ENCODE peak calls at places on chromosomes 5 and 9, in nine cellular contexts. One of them, this sample, is unnamed.

GRCh38 chr5:6773342-6774035 is 60.3 kb downstream of the TENT4A start:
- DNase-seq in type B pancreatic cell: no peak
- DNase-seq in stimulated activated CD8-positive, alpha-beta memory T cell treated with anti-CD3 and anti-CD28 coated beads, Interleukin-2, amount 100 ng/mL, for 1 hour: no peak
- DNase-seq in effector CD8-positive, alpha-beta T cell: no peak
- DNase-seq in AG09309: no peak
- DNase-seq in hippocampal formation: no peak
- DNase-seq in AG10803: no peak
- DNase-seq in GM04504: no peak
- DNase-seq in stimulated activated naive CD4-positive, alpha-beta T cell: no peak
- DNase-seq in this sample: no peak

GRCh38 chr9:121281614-121282291 is 13.8 kb downstream of the GSN start:
- DNase-seq in type B pancreatic cell: no peak
- DNase-seq in stimulated activated CD8-positive, alpha-beta memory T cell treated with anti-CD3 and anti-CD28 coated beads, Interleukin-2, amount 100 ng/mL, for 1 hour: no peak
- DNase-seq in effector CD8-positive, alpha-beta T cell: no peak
- DNase-seq in AG09309: no peak
- DNase-seq in hippocampal formation: no peak
- DNase-seq in AG10803: peak; percentile 53
- DNase-seq in GM04504: no peak
- DNase-seq in stimulated activated naive CD4-positive, alpha-beta T cell: no peak
- DNase-seq in this sample: no peak

GRCh38 chr9:133874061-133874638 is 118.0 kb downstream of the VAV2 start:
- DNase-seq in type B pancreatic cell: no peak
- DNase-seq in stimulated activated CD8-positive, alpha-beta memory T cell treated with anti-CD3 and anti-CD28 coated beads, Interleukin-2, amount 100 ng/mL, for 1 hour: no peak
- DNase-seq in effector CD8-positive, alpha-beta T cell: no peak
- DNase-seq in AG09309: no peak
- DNase-seq in hippocampal formation: no peak
- DNase-seq in AG10803: peak; percentile 45
- DNase-seq in GM04504: no peak
- DNase-seq in stimulated activated naive CD4-positive, alpha-beta T cell: no peak
- DNase-seq in this sample: no peak

GRCh38 chr5:160310140-160310909 is 2.0 kb downstream of the CCNJL start:
- DNase-seq in type B pancreatic cell: no peak
- DNase-seq in stimulated activated CD8-positive, alpha-beta memory T cell treated with anti-CD3 and anti-CD28 coated beads, Interleukin-2, amount 100 ng/mL, for 1 hour: no peak
- DNase-seq in effector CD8-positive, alpha-beta T cell: no peak
- DNase-seq in AG09309: no peak
- DNase-seq in hippocampal formation: no peak
- DNase-seq in AG10803: no peak
- DNase-seq in GM04504: no peak
- DNase-seq in stimulated activated naive CD4-positive, alpha-beta T cell: no peak
- DNase-seq in this sample: no peak

GRCh38 chr9:126114850-126115460 is 211.7 kb upstream of the MVB12B start:
- DNase-seq in type B pancreatic cell: peak; percentile 34
- DNase-seq in stimulated activated CD8-positive, alpha-beta memory T cell treated with anti-CD3 and anti-CD28 coated beads, Interleukin-2, amount 100 ng/mL, for 1 hour: no peak
- DNase-seq in effector CD8-positive, alpha-beta T cell: no peak
- DNase-seq in AG09309: no peak
- DNase-seq in hippocampal formation: no peak
- DNase-seq in AG10803: no peak
- DNase-seq in GM04504: no peak
- DNase-seq in stimulated activated naive CD4-positive, alpha-beta T cell: no peak
- DNase-seq in this sample: no peak

GRCh38 chr5:158382473-158382872 is 523.5 kb upstream of the CLINT1 start:
- DNase-seq in type B pancreatic cell: no peak
- DNase-seq in stimulated activated CD8-positive, alpha-beta memory T cell treated with anti-CD3 and anti-CD28 coated beads, Interleukin-2, amount 100 ng/mL, for 1 hour: no peak
- DNase-seq in effector CD8-positive, alpha-beta T cell: no peak
- DNase-seq in AG09309: peak; percentile 93
- DNase-seq in hippocampal formation: no peak
- DNase-seq in AG10803: peak; percentile 96
- DNase-seq in GM04504: peak; percentile 95
- DNase-seq in stimulated activated naive CD4-positive, alpha-beta T cell: no peak
- DNase-seq in this sample: peak; percentile 21

GRCh38 chr5:132074091-132074771 is 642 bp downstream of the CSF2 start:
- DNase-seq in type B pancreatic cell: no peak
- DNase-seq in stimulated activated CD8-positive, alpha-beta memory T cell treated with anti-CD3 and anti-CD28 coated beads, Interleukin-2, amount 100 ng/mL, for 1 hour: no peak
- DNase-seq in effector CD8-positive, alpha-beta T cell: no peak
- DNase-seq in AG09309: no peak
- DNase-seq in hippocampal formation: no peak
- DNase-seq in AG10803: no peak
- DNase-seq in GM04504: no peak
- DNase-seq in stimulated activated naive CD4-positive, alpha-beta T cell: no peak
- DNase-seq in this sample: no peak

GRCh38 chr9:129547063-129547462 is 73.8 kb downstream of the C9orf50 start:
- DNase-seq in type B pancreatic cell: no peak
- DNase-seq in stimulated activated CD8-positive, alpha-beta memory T cell treated with anti-CD3 and anti-CD28 coated beads, Interleukin-2, amount 100 ng/mL, for 1 hour: no peak
- DNase-seq in effector CD8-positive, alpha-beta T cell: no peak
- DNase-seq in AG09309: no peak
- DNase-seq in hippocampal formation: no peak
- DNase-seq in AG10803: no peak
- DNase-seq in GM04504: no peak
- DNase-seq in stimulated activated naive CD4-positive, alpha-beta T cell: no peak
- DNase-seq in this sample: no peak

GRCh38 chr5:74056102-74056788 is 430.2 kb downstream of the ARHGEF28 start:
- DNase-seq in type B pancreatic cell: no peak
- DNase-seq in stimulated activated CD8-positive, alpha-beta memory T cell treated with anti-CD3 and anti-CD28 coated beads, Interleukin-2, amount 100 ng/mL, for 1 hour: no peak
- DNase-seq in effector CD8-positive, alpha-beta T cell: no peak
- DNase-seq in AG09309: no peak
- DNase-seq in hippocampal formation: no peak
- DNase-seq in AG10803: no peak
- DNase-seq in GM04504: no peak
- DNase-seq in stimulated activated naive CD4-positive, alpha-beta T cell: no peak
- DNase-seq in this sample: no peak

GRCh38 chr9:129887210-129888084 is 52.2 kb downstream of the USP20 start:
- DNase-seq in type B pancreatic cell: no peak
- DNase-seq in stimulated activated CD8-positive, alpha-beta memory T cell treated with anti-CD3 and anti-CD28 coated beads, Interleukin-2, amount 100 ng/mL, for 1 hour: no peak
- DNase-seq in effector CD8-positive, alpha-beta T cell: peak; percentile 64
- DNase-seq in AG09309: peak; percentile 44
- DNase-seq in hippocampal formation: no peak
- DNase-seq in AG10803: peak; percentile 37
- DNase-seq in GM04504: no peak
- DNase-seq in stimulated activated naive CD4-positive, alpha-beta T cell: peak; percentile 58
- DNase-seq in this sample: no peak

GRCh38 chr9:135614821-135615665 is 24.3 kb downstream of the GLT6D1 start:
- DNase-seq in type B pancreatic cell: peak; percentile 68
- DNase-seq in stimulated activated CD8-positive, alpha-beta memory T cell treated with anti-CD3 and anti-CD28 coated beads, Interleukin-2, amount 100 ng/mL, for 1 hour: no peak
- DNase-seq in effector CD8-positive, alpha-beta T cell: no peak
- DNase-seq in AG09309: no peak
- DNase-seq in hippocampal formation: no peak
- DNase-seq in AG10803: no peak
- DNase-seq in GM04504: no peak
- DNase-seq in stimulated activated naive CD4-positive, alpha-beta T cell: no peak
- DNase-seq in this sample: peak; percentile 22

GRCh38 chr9:98686961-98687855 is 21.5 kb downstream of the GABBR2 start:
- DNase-seq in type B pancreatic cell: no peak
- DNase-seq in stimulated activated CD8-positive, alpha-beta memory T cell treated with anti-CD3 and anti-CD28 coated beads, Interleukin-2, amount 100 ng/mL, for 1 hour: no peak
- DNase-seq in effector CD8-positive, alpha-beta T cell: no peak
- DNase-seq in AG09309: no peak
- DNase-seq in hippocampal formation: no peak
- DNase-seq in AG10803: no peak
- DNase-seq in GM04504: no peak
- DNase-seq in stimulated activated naive CD4-positive, alpha-beta T cell: no peak
- DNase-seq in this sample: no peak

GRCh38 chr5:28403846-28404245 is 1365.5 kb upstream of the CDH9 start:
- DNase-seq in type B pancreatic cell: no peak
- DNase-seq in stimulated activated CD8-positive, alpha-beta memory T cell treated with anti-CD3 and anti-CD28 coated beads, Interleukin-2, amount 100 ng/mL, for 1 hour: no peak
- DNase-seq in effector CD8-positive, alpha-beta T cell: peak; percentile 0
- DNase-seq in AG09309: no peak
- DNase-seq in hippocampal formation: no peak
- DNase-seq in AG10803: no peak
- DNase-seq in GM04504: no peak
- DNase-seq in stimulated activated naive CD4-positive, alpha-beta T cell: no peak
- DNase-seq in this sample: no peak

GRCh38 chr9:111483419-111483861 is 743 bp downstream of the ECPAS start:
- DNase-seq in type B pancreatic cell: no peak
- DNase-seq in stimulated activated CD8-positive, alpha-beta memory T cell treated with anti-CD3 and anti-CD28 coated beads, Interleukin-2, amount 100 ng/mL, for 1 hour: peak; percentile 17
- DNase-seq in effector CD8-positive, alpha-beta T cell: peak; percentile 22
- DNase-seq in AG09309: no peak
- DNase-seq in hippocampal formation: peak; percentile 46
- DNase-seq in AG10803: no peak
- DNase-seq in GM04504: no peak
- DNase-seq in stimulated activated naive CD4-positive, alpha-beta T cell: peak; percentile 45
- DNase-seq in this sample: peak; percentile 46

GRCh38 chr5:102753889-102754498 is 1.1 kb upstream of the PAM start:
- DNase-seq in type B pancreatic cell: no peak
- DNase-seq in stimulated activated CD8-positive, alpha-beta memory T cell treated with anti-CD3 and anti-CD28 coated beads, Interleukin-2, amount 100 ng/mL, for 1 hour: no peak
- DNase-seq in effector CD8-positive, alpha-beta T cell: no peak
- DNase-seq in AG09309: no peak
- DNase-seq in hippocampal formation: no peak
- DNase-seq in AG10803: no peak
- DNase-seq in GM04504: no peak
- DNase-seq in stimulated activated naive CD4-positive, alpha-beta T cell: no peak
- DNase-seq in this sample: peak; percentile 35

GRCh38 chr5:96226941-96227552 is 206.0 kb downstream of the PCSK1 start:
- DNase-seq in type B pancreatic cell: no peak
- DNase-seq in stimulated activated CD8-positive, alpha-beta memory T cell treated with anti-CD3 and anti-CD28 coated beads, Interleukin-2, amount 100 ng/mL, for 1 hour: no peak
- DNase-seq in effector CD8-positive, alpha-beta T cell: no peak
- DNase-seq in AG09309: peak; percentile 94
- DNase-seq in hippocampal formation: no peak
- DNase-seq in AG10803: peak; percentile 99
- DNase-seq in GM04504: peak; percentile 93
- DNase-seq in stimulated activated naive CD4-positive, alpha-beta T cell: no peak
- DNase-seq in this sample: peak; percentile 35

GRCh38 chr9:22158275-22158674 is 149.2 kb upstream of the CDKN2B start:
- DNase-seq in type B pancreatic cell: no peak
- DNase-seq in stimulated activated CD8-positive, alpha-beta memory T cell treated with anti-CD3 and anti-CD28 coated beads, Interleukin-2, amount 100 ng/mL, for 1 hour: no peak
- DNase-seq in effector CD8-positive, alpha-beta T cell: no peak
- DNase-seq in AG09309: no peak
- DNase-seq in hippocampal formation: no peak
- DNase-seq in AG10803: no peak
- DNase-seq in GM04504: no peak
- DNase-seq in stimulated activated naive CD4-positive, alpha-beta T cell: no peak
- DNase-seq in this sample: no peak

GRCh38 chr9:83706703-83707517 is 848 bp downstream of the UBQLN1 start:
- DNase-seq in type B pancreatic cell: peak; percentile 71
- DNase-seq in stimulated activated CD8-positive, alpha-beta memory T cell treated with anti-CD3 and anti-CD28 coated beads, Interleukin-2, amount 100 ng/mL, for 1 hour: peak; percentile 43
- DNase-seq in effector CD8-positive, alpha-beta T cell: peak; percentile 54
- DNase-seq in AG09309: no peak
- DNase-seq in hippocampal formation: no peak
- DNase-seq in AG10803: peak; percentile 12
- DNase-seq in GM04504: no peak
- DNase-seq in stimulated activated naive CD4-positive, alpha-beta T cell: peak; percentile 60
- DNase-seq in this sample: peak; percentile 31

GRCh38 chr9:13485068-13485596 is 205.6 kb upstream of the MPDZ start:
- DNase-seq in type B pancreatic cell: no peak
- DNase-seq in stimulated activated CD8-positive, alpha-beta memory T cell treated with anti-CD3 and anti-CD28 coated beads, Interleukin-2, amount 100 ng/mL, for 1 hour: no peak
- DNase-seq in effector CD8-positive, alpha-beta T cell: no peak
- DNase-seq in AG09309: peak; percentile 24
- DNase-seq in hippocampal formation: no peak
- DNase-seq in AG10803: peak; percentile 83
- DNase-seq in GM04504: peak; percentile 11
- DNase-seq in stimulated activated naive CD4-positive, alpha-beta T cell: no peak
- DNase-seq in this sample: no peak